ENCODE peak calls at places on chromosomes 7 and 10, in six cellular contexts. One of them, this sample, is unnamed.

GRCh38 chr7:148380581-148381419 is 209.8 kb upstream of the C7orf33 start:
- DNase-seq in WTC11: no peak
- DNase-seq in HCT116: no peak
- DNase-seq in H1: peak; percentile 43
- DNase-seq in K562: no peak
- DNase-seq in GM12878: no peak
- DNase-seq in this sample: no peak

GRCh38 chr7:155860461-155860839 is 48.2 kb upstream of the SHH start:
- DNase-seq in WTC11: no peak
- DNase-seq in HCT116: no peak
- DNase-seq in H1: peak; percentile 26
- DNase-seq in K562: no peak
- DNase-seq in GM12878: no peak
- DNase-seq in this sample: no peak

GRCh38 chr7:105473163-105473562 is 48.9 kb downstream of the PUS7 start:
- DNase-seq in WTC11: no peak
- DNase-seq in HCT116: no peak
- DNase-seq in H1: no peak
- DNase-seq in K562: no peak
- DNase-seq in GM12878: no peak
- DNase-seq in this sample: no peak

GRCh38 chr10:107826166-107826565 is 661.7 kb upstream of the SORCS1 start:
- DNase-seq in WTC11: no peak
- DNase-seq in HCT116: no peak
- DNase-seq in H1: no peak
- DNase-seq in K562: no peak
- DNase-seq in GM12878: no peak
- DNase-seq in this sample: no peak

GRCh38 chr10:80324086-80324485 is 32.5 kb downstream of the DYDC1 start:
- DNase-seq in WTC11: no peak
- DNase-seq in HCT116: no peak
- DNase-seq in H1: no peak
- DNase-seq in K562: no peak
- DNase-seq in GM12878: no peak
- DNase-seq in this sample: no peak

GRCh38 chr7:70432567-70433001 is 699.4 kb upstream of the GALNT17 start:
- DNase-seq in WTC11: no peak
- DNase-seq in HCT116: no peak
- DNase-seq in H1: no peak
- DNase-seq in K562: no peak
- DNase-seq in GM12878: no peak
- DNase-seq in this sample: peak; percentile 76

GRCh38 chr10:116888380-116889055 is 39.2 kb downstream of the ENO4 start:
- DNase-seq in WTC11: peak; percentile 27
- DNase-seq in HCT116: peak; percentile 56
- DNase-seq in H1: no peak
- DNase-seq in K562: no peak
- DNase-seq in GM12878: no peak
- DNase-seq in this sample: no peak

GRCh38 chr10:133474833-133475734 is 21.3 kb downstream of the SCART1 start:
- DNase-seq in WTC11: no peak
- DNase-seq in HCT116: no peak
- DNase-seq in H1: no peak
- DNase-seq in K562: no peak
- DNase-seq in GM12878: no peak
- DNase-seq in this sample: peak; percentile 4

GRCh38 chr10:30788307-30788706 is 158.8 kb upstream of the LYZL2 start:
- DNase-seq in WTC11: no peak
- DNase-seq in HCT116: no peak
- DNase-seq in H1: no peak
- DNase-seq in K562: no peak
- DNase-seq in GM12878: no peak
- DNase-seq in this sample: no peak

GRCh38 chr10:10796061-10796773 is 221.5 kb upstream of the CELF2 start:
- DNase-seq in WTC11: no peak
- DNase-seq in HCT116: no peak
- DNase-seq in H1: no peak
- DNase-seq in K562: no peak
- DNase-seq in GM12878: no peak
- DNase-seq in this sample: no peak

GRCh38 chr10:47023237-47024045 is 112.2 kb downstream of the PTPN20 start:
- DNase-seq in WTC11: no peak
- DNase-seq in HCT116: no peak
- DNase-seq in H1: peak; percentile 39
- DNase-seq in K562: no peak
- DNase-seq in GM12878: no peak
- DNase-seq in this sample: no peak

GRCh38 chr10:23363788-23364135 is 19.2 kb upstream of the C10orf67 start:
- DNase-seq in WTC11: no peak
- DNase-seq in HCT116: no peak
- DNase-seq in H1: no peak
- DNase-seq in K562: no peak
- DNase-seq in GM12878: no peak
- DNase-seq in this sample: no peak

GRCh38 chr10:78600740-78601139 is 468.0 kb upstream of the ZMIZ1 start:
- DNase-seq in WTC11: no peak
- DNase-seq in HCT116: no peak
- DNase-seq in H1: no peak
- DNase-seq in K562: no peak
- DNase-seq in GM12878: no peak
- DNase-seq in this sample: no peak

GRCh38 chr7:41916450-41916927 is 213.6 kb upstream of the INHBA start:
- DNase-seq in WTC11: no peak
- DNase-seq in HCT116: no peak
- DNase-seq in H1: no peak
- DNase-seq in K562: no peak
- DNase-seq in GM12878: no peak
- DNase-seq in this sample: no peak

GRCh38 chr10:14603539-14604102 is 171.1 kb downstream of the FAM107B start:
- DNase-seq in WTC11: no peak
- DNase-seq in HCT116: no peak
- DNase-seq in H1: peak; percentile 52
- DNase-seq in K562: no peak
- DNase-seq in GM12878: no peak
- DNase-seq in this sample: peak; percentile 33

GRCh38 chr10:112361951-112362770 is 11.8 kb upstream of the ACSL5 start:
- DNase-seq in WTC11: no peak
- DNase-seq in HCT116: no peak
- DNase-seq in H1: no peak
- DNase-seq in K562: no peak
- DNase-seq in GM12878: no peak
- DNase-seq in this sample: no peak

GRCh38 chr7:123845823-123846216 is 851 bp downstream of the HYAL4 start:
- DNase-seq in WTC11: no peak
- DNase-seq in HCT116: no peak
- DNase-seq in H1: no peak
- DNase-seq in K562: no peak
- DNase-seq in GM12878: no peak
- DNase-seq in this sample: no peak

GRCh38 chr7:123844712-123845219 is at the start of gene HYAL4:
- DNase-seq in WTC11: no peak
- DNase-seq in HCT116: no peak
- DNase-seq in H1: no peak
- DNase-seq in K562: no peak
- DNase-seq in GM12878: no peak
- DNase-seq in this sample: no peak

GRCh38 chr7:123846217-123846891 is 1.4 kb downstream of the HYAL4 start:
- DNase-seq in WTC11: no peak
- DNase-seq in HCT116: no peak
- DNase-seq in H1: no peak
- DNase-seq in K562: no peak
- DNase-seq in GM12878: peak; percentile 7
- DNase-seq in this sample: no peak

GRCh38 chr7:123847868-123848267 is 2.9 kb downstream of the HYAL4 start:
- DNase-seq in WTC11: no peak
- DNase-seq in HCT116: no peak
- DNase-seq in H1: no peak
- DNase-seq in K562: no peak
- DNase-seq in GM12878: no peak
- DNase-seq in this sample: no peak

DNA sequence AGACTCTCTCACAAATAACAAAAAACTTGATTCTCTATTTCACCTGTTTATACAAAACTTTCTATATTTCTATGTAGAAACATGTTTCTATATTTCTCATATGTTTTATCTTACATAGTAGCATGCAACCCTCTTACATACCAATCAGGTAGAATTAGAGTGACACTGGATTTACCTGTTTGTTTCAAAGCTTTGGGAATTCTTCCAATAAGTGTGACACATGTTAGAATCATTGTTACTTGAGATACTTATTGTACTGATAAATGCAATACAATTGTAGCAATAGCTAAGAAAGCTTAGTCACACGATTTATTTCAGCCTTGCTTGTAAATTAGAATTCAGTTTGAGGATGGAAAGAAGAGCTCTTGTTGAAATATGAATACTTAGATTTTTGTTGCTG is 4.9 kb downstream of the HYAL4 start:
- DNase-seq in WTC11: no peak
- DNase-seq in HCT116: no peak
- DNase-seq in H1: no peak
- DNase-seq in K562: no peak
- DNase-seq in GM12878: no peak
- DNase-seq in this sample: no peak
- TF ChIP-seq SP1 in WTC11: no peak
- TF ChIP-seq SP1 in HCT116: no peak
- TF ChIP-seq SP1 in H1: no peak
- TF ChIP-seq SP1 in K562: no peak
- TF ChIP-seq SP1 in GM12878: no peak
- TF ChIP-seq SP1 in this sample: no peak

DNA sequence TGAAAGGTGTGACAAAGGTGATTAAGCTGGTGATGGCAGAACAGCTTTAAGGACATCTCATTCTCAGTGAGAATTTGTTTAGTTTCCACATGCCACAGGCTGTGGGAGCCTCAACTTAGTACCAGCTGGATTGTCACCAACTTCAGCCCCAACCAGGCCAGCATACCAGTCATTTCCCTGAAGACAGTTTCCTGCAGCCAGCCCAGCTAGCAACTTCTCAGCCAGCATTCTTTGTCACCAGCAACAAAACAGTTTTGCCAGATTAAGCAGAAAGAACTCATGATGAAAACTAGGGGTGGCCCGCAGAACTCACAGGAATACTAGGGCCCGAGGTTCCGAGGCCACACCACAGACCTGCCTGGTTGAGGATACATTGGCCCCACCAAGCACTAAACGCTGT is 68.8 kb upstream of the UNC5B start:
- DNase-seq in WTC11: no peak
- DNase-seq in HCT116: no peak
- DNase-seq in H1: no peak
- DNase-seq in K562: no peak
- DNase-seq in GM12878: no peak
- DNase-seq in this sample: no peak
- TF ChIP-seq SP1 in WTC11: no peak
- TF ChIP-seq SP1 in HCT116: no peak
- TF ChIP-seq SP1 in H1: no peak
- TF ChIP-seq SP1 in K562: no peak
- TF ChIP-seq SP1 in GM12878: no peak
- TF ChIP-seq SP1 in this sample: no peak

DNA sequence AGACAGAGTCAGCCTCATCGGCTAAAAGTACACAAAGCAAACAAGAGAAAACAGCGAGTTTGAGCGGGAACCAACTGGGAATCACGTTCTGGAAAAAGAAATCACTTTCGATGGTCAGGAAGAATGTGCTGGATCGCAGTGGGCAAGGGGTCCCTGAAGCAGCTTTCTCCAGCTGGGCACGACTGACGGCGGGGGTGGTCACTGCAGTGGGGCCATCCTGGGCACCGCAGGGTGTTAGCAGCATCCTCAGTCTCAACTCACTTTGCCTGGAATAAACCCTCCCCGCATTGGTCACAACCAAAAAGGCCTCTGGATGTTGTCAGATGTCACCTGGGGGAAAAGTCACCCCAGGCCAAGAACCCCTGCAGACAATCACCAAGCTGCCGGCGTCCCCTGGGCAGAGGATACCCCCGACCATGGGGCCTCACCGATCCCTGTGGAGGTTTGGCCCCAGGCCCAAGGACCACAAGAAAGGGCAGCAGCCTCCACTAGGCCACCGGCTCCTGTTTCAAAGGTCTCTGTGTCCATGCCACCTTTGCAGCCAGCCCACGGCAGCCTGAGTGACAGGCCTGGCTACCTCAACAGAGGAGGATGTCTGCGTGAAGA is 42.9 kb downstream of the EBF3 start:
- DNase-seq in WTC11: no peak
- DNase-seq in HCT116: no peak
- DNase-seq in H1: no peak
- DNase-seq in K562: no peak
- DNase-seq in GM12878: no peak
- DNase-seq in this sample: no peak
- TF ChIP-seq SP1 in WTC11: no peak
- TF ChIP-seq SP1 in HCT116: no peak
- TF ChIP-seq SP1 in H1: no peak
- TF ChIP-seq SP1 in K562: no peak
- TF ChIP-seq SP1 in GM12878: no peak
- TF ChIP-seq SP1 in this sample: no peak

DNA sequence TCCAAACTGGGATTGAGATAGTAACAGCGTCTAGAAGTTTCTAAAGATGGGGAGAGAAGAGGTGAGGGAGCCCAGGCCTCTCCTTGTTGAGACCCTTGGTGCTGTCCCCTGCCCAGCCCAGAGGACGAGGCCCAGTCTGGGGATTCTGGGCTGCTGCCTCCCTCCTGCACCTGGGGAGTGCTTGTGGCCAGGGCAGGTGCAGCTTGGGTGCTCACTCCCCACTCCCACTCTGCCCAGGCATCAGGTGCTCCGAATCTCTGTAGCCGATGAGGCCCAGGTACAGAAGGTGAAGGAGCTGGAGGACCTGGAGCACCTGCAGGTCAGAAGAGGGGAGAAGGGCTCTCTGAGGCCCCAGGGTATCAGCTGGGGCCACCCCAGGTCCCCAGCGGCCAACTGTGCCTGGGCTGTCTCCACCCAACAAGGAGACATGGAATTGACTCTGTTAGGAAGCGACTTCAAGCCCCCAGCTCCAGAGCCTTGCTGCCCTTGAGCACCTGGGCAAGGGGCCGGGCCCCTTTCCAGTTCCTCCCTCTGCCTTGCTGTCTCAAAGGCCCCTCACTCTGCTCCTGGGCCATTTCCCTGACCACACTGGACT is 664 bp downstream of the CPA1 start:
- DNase-seq in WTC11: no peak
- DNase-seq in HCT116: no peak
- DNase-seq in H1: no peak
- DNase-seq in K562: no peak
- DNase-seq in GM12878: no peak
- DNase-seq in this sample: no peak
- TF ChIP-seq SP1 in WTC11: no peak
- TF ChIP-seq SP1 in HCT116: no peak
- TF ChIP-seq SP1 in H1: no peak
- TF ChIP-seq SP1 in K562: no peak
- TF ChIP-seq SP1 in GM12878: no peak
- TF ChIP-seq SP1 in this sample: no peak